ENCODE peak calls at places on chromosomes 2 and 18, in four cellular contexts. One of them, this sample, is unnamed.

GRCh38 chr2:219335373-219335786 is 2.8 kb upstream of the RESP18 start:
- DNase-seq in KBM-7: no peak
- DNase-seq in iris pigment epithelial cell: no peak
- DNase-seq in activated CD8-positive, alpha-beta memory T cell treated with anti-CD3 and anti-CD28 coated beads for 48 hours: no peak
- DNase-seq in this sample: no peak

GRCh38 chr2:241540766-241541561 is 17.6 kb upstream of the BOK start:
- DNase-seq in activated CD8-positive, alpha-beta memory T cell treated with anti-CD3 and anti-CD28 coated beads for 48 hours: peak
- DNase-seq in iris pigment epithelial cell: peak
- DNase-seq in KBM-7: no peak
- DNase-seq in this sample: peak

GRCh38 chr2:12217206-12217605 is 470.8 kb downstream of the LPIN1 start:
- DNase-seq in KBM-7: no peak
- DNase-seq in iris pigment epithelial cell: no peak
- DNase-seq in activated CD8-positive, alpha-beta memory T cell treated with anti-CD3 and anti-CD28 coated beads for 48 hours: no peak
- DNase-seq in this sample: no peak

GRCh38 chr2:73984203-73984921 is at the start of gene TET3:
- DNase-seq in activated CD8-positive, alpha-beta memory T cell treated with anti-CD3 and anti-CD28 coated beads for 48 hours: no peak
- DNase-seq in iris pigment epithelial cell: no peak
- DNase-seq in KBM-7: no peak
- DNase-seq in this sample: peak

GRCh38 chr18:2410688-2411087 is 160.6 kb downstream of the METTL4 start:
- DNase-seq in activated CD8-positive, alpha-beta memory T cell treated with anti-CD3 and anti-CD28 coated beads for 48 hours: no peak
- DNase-seq in iris pigment epithelial cell: peak
- DNase-seq in KBM-7: no peak
- DNase-seq in this sample: no peak

GRCh38 chr2:102618452-102619413 is 620 bp upstream of the SLC9A2 start:
- DNase-seq in KBM-7: no peak
- DNase-seq in iris pigment epithelial cell: peak
- DNase-seq in activated CD8-positive, alpha-beta memory T cell treated with anti-CD3 and anti-CD28 coated beads for 48 hours: peak
- DNase-seq in this sample: peak

GRCh38 chr18:21505231-21505630 is 95.3 kb downstream of the ESCO1 start:
- DNase-seq in activated CD8-positive, alpha-beta memory T cell treated with anti-CD3 and anti-CD28 coated beads for 48 hours: no peak
- DNase-seq in KBM-7: no peak
- DNase-seq in iris pigment epithelial cell: no peak
- DNase-seq in this sample: no peak

GRCh38 chr18:35032113-35032512 is 9.1 kb upstream of the MAPRE2 start:
- DNase-seq in iris pigment epithelial cell: no peak
- DNase-seq in activated CD8-positive, alpha-beta memory T cell treated with anti-CD3 and anti-CD28 coated beads for 48 hours: no peak
- DNase-seq in KBM-7: no peak
- DNase-seq in this sample: no peak

GRCh38 chr18:48319796-48320638 is 89.2 kb downstream of the ZBTB7C start:
- DNase-seq in iris pigment epithelial cell: peak
- DNase-seq in activated CD8-positive, alpha-beta memory T cell treated with anti-CD3 and anti-CD28 coated beads for 48 hours: no peak
- DNase-seq in KBM-7: no peak
- DNase-seq in this sample: no peak

GRCh38 chr2:170375192-170375591 is 197.2 kb downstream of the MYO3B start:
- DNase-seq in KBM-7: no peak
- DNase-seq in iris pigment epithelial cell: no peak
- DNase-seq in activated CD8-positive, alpha-beta memory T cell treated with anti-CD3 and anti-CD28 coated beads for 48 hours: no peak
- DNase-seq in this sample: no peak

GRCh38 chr2:161625314-161625919 is 1.2 kb downstream of the SLC4A10 start:
- DNase-seq in iris pigment epithelial cell: no peak
- DNase-seq in KBM-7: no peak
- DNase-seq in activated CD8-positive, alpha-beta memory T cell treated with anti-CD3 and anti-CD28 coated beads for 48 hours: no peak
- DNase-seq in this sample: no peak

GRCh38 chr2:181970160-181970794 is 15.4 kb upstream of the PPP1R1C start:
- DNase-seq in KBM-7: no peak
- DNase-seq in activated CD8-positive, alpha-beta memory T cell treated with anti-CD3 and anti-CD28 coated beads for 48 hours: no peak
- DNase-seq in iris pigment epithelial cell: no peak
- DNase-seq in this sample: no peak

GRCh38 chr2:6960659-6961058 is 43.4 kb downstream of the RNF144A start:
- DNase-seq in iris pigment epithelial cell: peak
- DNase-seq in KBM-7: no peak
- DNase-seq in activated CD8-positive, alpha-beta memory T cell treated with anti-CD3 and anti-CD28 coated beads for 48 hours: no peak
- DNase-seq in this sample: no peak

GRCh38 chr18:8882632-8883408 is 177.5 kb downstream of the MTCL1 start:
- DNase-seq in iris pigment epithelial cell: no peak
- DNase-seq in activated CD8-positive, alpha-beta memory T cell treated with anti-CD3 and anti-CD28 coated beads for 48 hours: no peak
- DNase-seq in KBM-7: peak
- DNase-seq in this sample: no peak

This sample was measured in activated CD4-positive, alpha-beta T cell treated with anti-CD3 and anti-CD28 coated beads, Interleukin-2, amount 10 ng/mL, durations not matched to agents 24 days and 14 days.